ENCODE peak calls at places on chromosomes 7 and 10, in eight cellular contexts. One of them, this sample, is unnamed.

GRCh38 chr10:15315286-15315685 is 55.8 kb downstream of the FAM171A1 start:
- DNase-seq in endothelial cell: no peak
- DNase-seq in CD4-positive, alpha-beta T cell: no peak
- DNase-seq in AG04449: no peak
- DNase-seq in omental fat pad: no peak
- DNase-seq in progenitor cell of endocrine pancreas: no peak
- DNase-seq in neural crest cell: no peak
- DNase-seq in GM12864: no peak
- DNase-seq in this sample: no peak

GRCh38 chr7:131656980-131657725 is 100.7 kb upstream of the PODXL start:
- DNase-seq in endothelial cell: no peak
- DNase-seq in CD4-positive, alpha-beta T cell: no peak
- DNase-seq in AG04449: no peak
- DNase-seq in omental fat pad: no peak
- DNase-seq in progenitor cell of endocrine pancreas: no peak
- DNase-seq in neural crest cell: no peak
- DNase-seq in GM12864: no peak
- DNase-seq in this sample: no peak

GRCh38 chr10:90818736-90819135 is 39.1 kb downstream of the HTR7 start:
- DNase-seq in endothelial cell: no peak
- DNase-seq in CD4-positive, alpha-beta T cell: no peak
- DNase-seq in AG04449: no peak
- DNase-seq in omental fat pad: no peak
- DNase-seq in progenitor cell of endocrine pancreas: no peak
- DNase-seq in neural crest cell: no peak
- DNase-seq in GM12864: no peak
- DNase-seq in this sample: no peak

GRCh38 chr7:7136857-7137309 is 45.5 kb upstream of the C1GALT1 start:
- DNase-seq in endothelial cell: no peak
- DNase-seq in CD4-positive, alpha-beta T cell: no peak
- DNase-seq in AG04449: no peak
- DNase-seq in omental fat pad: no peak
- DNase-seq in progenitor cell of endocrine pancreas: no peak
- DNase-seq in neural crest cell: no peak
- DNase-seq in GM12864: no peak
- DNase-seq in this sample: no peak

GRCh38 chr10:26969145-26969926 is 108.6 kb upstream of the ABI1 start:
- DNase-seq in endothelial cell: no peak
- DNase-seq in CD4-positive, alpha-beta T cell: no peak
- DNase-seq in AG04449: no peak
- DNase-seq in omental fat pad: no peak
- DNase-seq in progenitor cell of endocrine pancreas: no peak
- DNase-seq in neural crest cell: no peak
- DNase-seq in GM12864: peak; percentile 30
- DNase-seq in this sample: no peak

GRCh38 chr7:101216001-101216859 is 1.2 kb downstream of the PLOD3 start:
- DNase-seq in endothelial cell: no peak
- DNase-seq in CD4-positive, alpha-beta T cell: no peak
- DNase-seq in AG04449: no peak
- DNase-seq in omental fat pad: no peak
- DNase-seq in progenitor cell of endocrine pancreas: no peak
- DNase-seq in neural crest cell: no peak
- DNase-seq in GM12864: no peak
- DNase-seq in this sample: no peak

GRCh38 chr7:70556761-70557160 is 575.2 kb upstream of the GALNT17 start:
- DNase-seq in endothelial cell: no peak
- DNase-seq in CD4-positive, alpha-beta T cell: no peak
- DNase-seq in AG04449: no peak
- DNase-seq in omental fat pad: no peak
- DNase-seq in progenitor cell of endocrine pancreas: no peak
- DNase-seq in neural crest cell: no peak
- DNase-seq in GM12864: no peak
- DNase-seq in this sample: no peak

GRCh38 chr7:127819975-127820778 is 168.2 kb downstream of the SND1 start:
- DNase-seq in endothelial cell: no peak
- DNase-seq in CD4-positive, alpha-beta T cell: no peak
- DNase-seq in AG04449: no peak
- DNase-seq in omental fat pad: no peak
- DNase-seq in progenitor cell of endocrine pancreas: no peak
- DNase-seq in neural crest cell: no peak
- DNase-seq in GM12864: no peak
- DNase-seq in this sample: no peak

GRCh38 chr7:45174328-45174610 is 16.7 kb downstream of the RAMP3 start:
- DNase-seq in endothelial cell: no peak
- DNase-seq in CD4-positive, alpha-beta T cell: no peak
- DNase-seq in AG04449: no peak
- DNase-seq in omental fat pad: no peak
- DNase-seq in progenitor cell of endocrine pancreas: no peak
- DNase-seq in neural crest cell: no peak
- DNase-seq in GM12864: no peak
- DNase-seq in this sample: no peak

GRCh38 chr7:6536899-6537298 is 14.4 kb downstream of the GRID2IP start:
- DNase-seq in endothelial cell: peak; percentile 34
- DNase-seq in CD4-positive, alpha-beta T cell: no peak
- DNase-seq in AG04449: no peak
- DNase-seq in omental fat pad: no peak
- DNase-seq in progenitor cell of endocrine pancreas: no peak
- DNase-seq in neural crest cell: peak; percentile 49
- DNase-seq in GM12864: no peak
- DNase-seq in this sample: no peak

GRCh38 chr7:26213821-26214515 is 12.4 kb downstream of the CBX3 start:
- DNase-seq in endothelial cell: no peak
- DNase-seq in CD4-positive, alpha-beta T cell: no peak
- DNase-seq in AG04449: no peak
- DNase-seq in omental fat pad: no peak
- DNase-seq in progenitor cell of endocrine pancreas: no peak
- DNase-seq in neural crest cell: no peak
- DNase-seq in GM12864: no peak
- DNase-seq in this sample: no peak

GRCh38 chr7:98651760-98652159 is 34.7 kb downstream of the NPTX2 start:
- DNase-seq in endothelial cell: no peak
- DNase-seq in CD4-positive, alpha-beta T cell: no peak
- DNase-seq in AG04449: no peak
- DNase-seq in omental fat pad: no peak
- DNase-seq in progenitor cell of endocrine pancreas: no peak
- DNase-seq in neural crest cell: no peak
- DNase-seq in GM12864: no peak
- DNase-seq in this sample: no peak

GRCh38 chr7:131244259-131244852 is 83.3 kb upstream of the MKLN1 start:
- DNase-seq in endothelial cell: no peak
- DNase-seq in CD4-positive, alpha-beta T cell: no peak
- DNase-seq in AG04449: peak; percentile 81
- DNase-seq in omental fat pad: no peak
- DNase-seq in progenitor cell of endocrine pancreas: no peak
- DNase-seq in neural crest cell: no peak
- DNase-seq in GM12864: no peak
- DNase-seq in this sample: no peak

GRCh38 chr10:12749760-12750478 is 251.6 kb downstream of the CCDC3 start:
- DNase-seq in endothelial cell: no peak
- DNase-seq in CD4-positive, alpha-beta T cell: no peak
- DNase-seq in AG04449: no peak
- DNase-seq in omental fat pad: no peak
- DNase-seq in progenitor cell of endocrine pancreas: no peak
- DNase-seq in neural crest cell: no peak
- DNase-seq in GM12864: no peak
- DNase-seq in this sample: no peak

GRCh38 chr10:27628631-27629030 is 117.0 kb downstream of the MKX start:
- DNase-seq in endothelial cell: no peak
- DNase-seq in CD4-positive, alpha-beta T cell: no peak
- DNase-seq in AG04449: no peak
- DNase-seq in omental fat pad: no peak
- DNase-seq in progenitor cell of endocrine pancreas: no peak
- DNase-seq in neural crest cell: no peak
- DNase-seq in GM12864: no peak
- DNase-seq in this sample: no peak

GRCh38 chr7:95478139-95479037 is 7.4 kb upstream of the ASB4 start:
- DNase-seq in endothelial cell: peak; percentile 40
- DNase-seq in CD4-positive, alpha-beta T cell: no peak
- DNase-seq in AG04449: no peak
- DNase-seq in omental fat pad: no peak
- DNase-seq in progenitor cell of endocrine pancreas: no peak
- DNase-seq in neural crest cell: peak; percentile 8
- DNase-seq in GM12864: no peak
- DNase-seq in this sample: no peak

GRCh38 chr10:126408953-126409641 is 20.8 kb upstream of the ADAM12 start:
- DNase-seq in endothelial cell: no peak
- DNase-seq in CD4-positive, alpha-beta T cell: no peak
- DNase-seq in AG04449: no peak
- DNase-seq in omental fat pad: no peak
- DNase-seq in progenitor cell of endocrine pancreas: no peak
- DNase-seq in neural crest cell: no peak
- DNase-seq in GM12864: no peak
- DNase-seq in this sample: no peak

GRCh38 chr7:22598318-22598717 is 98.3 kb upstream of the STEAP1B start:
- DNase-seq in endothelial cell: no peak
- DNase-seq in CD4-positive, alpha-beta T cell: no peak
- DNase-seq in AG04449: no peak
- DNase-seq in omental fat pad: no peak
- DNase-seq in progenitor cell of endocrine pancreas: no peak
- DNase-seq in neural crest cell: no peak
- DNase-seq in GM12864: no peak
- DNase-seq in this sample: no peak

GRCh38 chr10:86397120-86397519 is 30.5 kb upstream of the GRID1 start:
- DNase-seq in endothelial cell: no peak
- DNase-seq in CD4-positive, alpha-beta T cell: no peak
- DNase-seq in AG04449: no peak
- DNase-seq in omental fat pad: no peak
- DNase-seq in progenitor cell of endocrine pancreas: no peak
- DNase-seq in neural crest cell: no peak
- DNase-seq in GM12864: no peak
- DNase-seq in this sample: no peak
- TF ChIP-seq CTCF in endothelial cell: no peak
- TF ChIP-seq CTCF in CD4-positive, alpha-beta T cell: no peak
- TF ChIP-seq CTCF in AG04449: no peak
- TF ChIP-seq CTCF in omental fat pad: no peak
- TF ChIP-seq CTCF in progenitor cell of endocrine pancreas: no peak
- TF ChIP-seq CTCF in neural crest cell: no peak
- TF ChIP-seq CTCF in GM12864: no peak
- TF ChIP-seq CTCF in this sample: no peak

GRCh38 chr10:119178371-119179119 is at the start of gene PRDX3:
- DNase-seq in endothelial cell: peak; percentile 95
- DNase-seq in CD4-positive, alpha-beta T cell: peak; percentile 90
- DNase-seq in AG04449: no peak
- DNase-seq in omental fat pad: peak; percentile 89
- DNase-seq in progenitor cell of endocrine pancreas: peak; percentile 88
- DNase-seq in neural crest cell: peak; percentile 94
- DNase-seq in GM12864: peak; percentile 56
- DNase-seq in this sample: peak; percentile 93
- TF ChIP-seq CTCF in endothelial cell: no peak
- TF ChIP-seq CTCF in CD4-positive, alpha-beta T cell: peak; percentile 19
- TF ChIP-seq CTCF in AG04449: peak; percentile 27
- TF ChIP-seq CTCF in omental fat pad: no peak
- TF ChIP-seq CTCF in progenitor cell of endocrine pancreas: no peak
- TF ChIP-seq CTCF in neural crest cell: peak; percentile 20
- TF ChIP-seq CTCF in GM12864: no peak
- TF ChIP-seq CTCF in this sample: no peak

GRCh38 chr7:28840515-28841125 is 117.5 kb downstream of the TRIL start:
- DNase-seq in endothelial cell: no peak
- DNase-seq in CD4-positive, alpha-beta T cell: no peak
- DNase-seq in AG04449: no peak
- DNase-seq in omental fat pad: no peak
- DNase-seq in progenitor cell of endocrine pancreas: no peak
- DNase-seq in neural crest cell: no peak
- DNase-seq in GM12864: no peak
- DNase-seq in this sample: no peak
- TF ChIP-seq CTCF in endothelial cell: peak; percentile 48
- TF ChIP-seq CTCF in CD4-positive, alpha-beta T cell: no peak
- TF ChIP-seq CTCF in AG04449: peak; percentile 33
- TF ChIP-seq CTCF in omental fat pad: no peak
- TF ChIP-seq CTCF in progenitor cell of endocrine pancreas: peak; percentile 58
- TF ChIP-seq CTCF in neural crest cell: peak; percentile 61
- TF ChIP-seq CTCF in GM12864: peak; percentile 43
- TF ChIP-seq CTCF in this sample: peak; percentile 32

DNA sequence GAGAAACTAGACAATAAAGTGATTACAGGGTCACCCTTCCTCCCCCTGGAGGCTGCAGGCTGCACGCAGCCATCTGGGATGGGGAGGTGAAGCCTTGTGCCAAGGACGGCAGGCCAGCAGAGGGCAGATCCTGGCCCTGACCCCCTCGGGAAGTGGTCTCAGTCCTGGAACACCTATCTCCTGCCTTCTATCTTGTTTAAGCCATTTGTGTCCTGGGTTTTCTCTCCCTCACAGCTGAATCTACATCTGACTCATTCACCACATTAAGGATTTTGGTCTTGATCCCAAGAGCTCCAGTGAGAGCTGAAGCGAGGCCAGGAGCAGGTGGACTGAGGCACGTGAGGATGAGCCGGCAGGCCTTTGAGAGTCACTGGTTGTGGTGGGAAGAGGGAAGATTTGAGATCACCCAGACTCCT is 16.4 kb upstream of the PARP12 start:
- DNase-seq in endothelial cell: peak; percentile 65
- DNase-seq in CD4-positive, alpha-beta T cell: no peak
- DNase-seq in AG04449: peak; percentile 10
- DNase-seq in omental fat pad: no peak
- DNase-seq in progenitor cell of endocrine pancreas: no peak
- DNase-seq in neural crest cell: peak; percentile 26
- DNase-seq in GM12864: no peak
- DNase-seq in this sample: no peak
- TF ChIP-seq CTCF in endothelial cell: peak; percentile 50
- TF ChIP-seq CTCF in CD4-positive, alpha-beta T cell: no peak
- TF ChIP-seq CTCF in AG04449: no peak
- TF ChIP-seq CTCF in omental fat pad: no peak
- TF ChIP-seq CTCF in progenitor cell of endocrine pancreas: peak; percentile 53
- TF ChIP-seq CTCF in neural crest cell: peak; percentile 49
- TF ChIP-seq CTCF in GM12864: peak; percentile 20
- TF ChIP-seq CTCF in this sample: no peak